ENCODE peak calls at places on chromosomes 5 and 9, in five cellular contexts. One of them, this sample, is unnamed.

GRCh38 chr5:66933066-66933465 is 263.5 kb downstream of the CD180 start:
- DNase-seq in esophagus squamous epithelium: no peak
- DNase-seq in HCT116: no peak
- DNase-seq in tibial nerve: no peak
- DNase-seq in adrenal gland: no peak
- DNase-seq in this sample: no peak

GRCh38 chr9:93010696-93011095 is 47.8 kb upstream of the SUSD3 start:
- DNase-seq in esophagus squamous epithelium: no peak
- DNase-seq in HCT116: no peak
- DNase-seq in tibial nerve: no peak
- DNase-seq in adrenal gland: no peak
- DNase-seq in this sample: peak

GRCh38 chr5:133942589-133943474 is 25.6 kb downstream of the C5orf15 start:
- DNase-seq in adrenal gland: peak
- DNase-seq in HCT116: no peak
- DNase-seq in esophagus squamous epithelium: no peak
- DNase-seq in tibial nerve: peak
- DNase-seq in this sample: no peak

GRCh38 chr9:106945727-106946690 is 83.0 kb downstream of the ZNF462 start:
- DNase-seq in esophagus squamous epithelium: no peak
- DNase-seq in HCT116: no peak
- DNase-seq in tibial nerve: no peak
- DNase-seq in adrenal gland: no peak
- DNase-seq in this sample: no peak

GRCh38 chr5:23367863-23368262 is 139.5 kb upstream of the PRDM9 start:
- DNase-seq in tibial nerve: no peak
- DNase-seq in HCT116: no peak
- DNase-seq in adrenal gland: no peak
- DNase-seq in esophagus squamous epithelium: no peak
- DNase-seq in this sample: no peak

GRCh38 chr5:42057254-42057690 is 132.2 kb downstream of the FBXO4 start:
- DNase-seq in HCT116: peak
- DNase-seq in esophagus squamous epithelium: no peak
- DNase-seq in adrenal gland: no peak
- DNase-seq in tibial nerve: peak
- DNase-seq in this sample: peak

GRCh38 chr5:10233505-10233904 is 16.2 kb downstream of the ATPSCKMT start:
- DNase-seq in esophagus squamous epithelium: no peak
- DNase-seq in tibial nerve: no peak
- DNase-seq in HCT116: peak
- DNase-seq in adrenal gland: no peak
- DNase-seq in this sample: no peak

GRCh38 chr5:67221487-67222242 is 25.1 kb upstream of the CD180 start:
- DNase-seq in tibial nerve: peak
- DNase-seq in adrenal gland: no peak
- DNase-seq in HCT116: no peak
- DNase-seq in esophagus squamous epithelium: no peak
- DNase-seq in this sample: no peak

GRCh38 chr5:147452137-147452838 is 57.6 kb downstream of the DPYSL3 start:
- DNase-seq in adrenal gland: no peak
- DNase-seq in tibial nerve: no peak
- DNase-seq in esophagus squamous epithelium: no peak
- DNase-seq in HCT116: no peak
- DNase-seq in this sample: no peak

GRCh38 chr9:135476981-135477380 is 2.6 kb upstream of the PPP1R26 start:
- DNase-seq in esophagus squamous epithelium: no peak
- DNase-seq in adrenal gland: no peak
- DNase-seq in tibial nerve: no peak
- DNase-seq in HCT116: no peak
- DNase-seq in this sample: no peak

GRCh38 chr9:108950168-108950567 is 16.0 kb downstream of the ABITRAM start:
- DNase-seq in HCT116: no peak
- DNase-seq in tibial nerve: no peak
- DNase-seq in esophagus squamous epithelium: no peak
- DNase-seq in adrenal gland: no peak
- DNase-seq in this sample: no peak

GRCh38 chr5:385321-385720 is 57.7 kb upstream of the EXOC3 start:
- DNase-seq in esophagus squamous epithelium: no peak
- DNase-seq in tibial nerve: no peak
- DNase-seq in adrenal gland: no peak
- DNase-seq in HCT116: no peak
- DNase-seq in this sample: no peak

GRCh38 chr5:133686566-133686965 is 74.2 kb upstream of the FSTL4 start:
- DNase-seq in HCT116: no peak
- DNase-seq in tibial nerve: no peak
- DNase-seq in esophagus squamous epithelium: no peak
- DNase-seq in adrenal gland: no peak
- DNase-seq in this sample: peak

GRCh38 chr9:71941998-71942567 is 30.6 kb downstream of the C9orf85 start:
- DNase-seq in esophagus squamous epithelium: no peak
- DNase-seq in HCT116: no peak
- DNase-seq in tibial nerve: no peak
- DNase-seq in adrenal gland: no peak
- DNase-seq in this sample: no peak

GRCh38 chr9:95507456-95508241 is 9.1 kb downstream of the PTCH1 start:
- DNase-seq in tibial nerve: no peak
- DNase-seq in esophagus squamous epithelium: peak
- DNase-seq in HCT116: peak
- DNase-seq in adrenal gland: peak
- DNase-seq in this sample: no peak

GRCh38 chr9:127229691-127230417 is 34.7 kb upstream of the GARNL3 start:
- DNase-seq in HCT116: no peak
- DNase-seq in tibial nerve: no peak
- DNase-seq in adrenal gland: no peak
- DNase-seq in esophagus squamous epithelium: no peak
- DNase-seq in this sample: no peak

GRCh38 chr9:71549023-71549422 is 219.3 kb downstream of the CEMIP2 start:
- DNase-seq in HCT116: no peak
- DNase-seq in esophagus squamous epithelium: no peak
- DNase-seq in adrenal gland: no peak
- DNase-seq in tibial nerve: no peak
- DNase-seq in this sample: no peak

GRCh38 chr9:1460143-1460769 is 410.1 kb downstream of the DMRT2 start:
- DNase-seq in esophagus squamous epithelium: no peak
- DNase-seq in tibial nerve: no peak
- DNase-seq in HCT116: no peak
- DNase-seq in adrenal gland: no peak
- DNase-seq in this sample: no peak

GRCh38 chr5:127088226-127088625 is 14.9 kb upstream of the C5orf63 start:
- DNase-seq in esophagus squamous epithelium: no peak
- DNase-seq in HCT116: no peak
- DNase-seq in adrenal gland: peak
- DNase-seq in tibial nerve: no peak
- DNase-seq in this sample: no peak

GRCh38 chr5:67942451-67942830 is 273.1 kb upstream of the PIK3R1 start:
- DNase-seq in esophagus squamous epithelium: no peak
- DNase-seq in adrenal gland: no peak
- DNase-seq in HCT116: no peak
- DNase-seq in tibial nerve: no peak
- DNase-seq in this sample: no peak

GRCh38 chr5:55817030-55817429 is 34.1 kb upstream of the IL31RA start:
- DNase-seq in tibial nerve: no peak
- DNase-seq in HCT116: no peak
- DNase-seq in esophagus squamous epithelium: no peak
- DNase-seq in adrenal gland: no peak
- DNase-seq in this sample: no peak

GRCh38 chr5:76111510-76112174 is 28.5 kb downstream of the SV2C start:
- DNase-seq in esophagus squamous epithelium: no peak
- DNase-seq in adrenal gland: peak
- DNase-seq in tibial nerve: no peak
- DNase-seq in HCT116: no peak
- DNase-seq in this sample: no peak

GRCh38 chr9:14238044-14238443 is 75.9 kb downstream of the NFIB start:
- DNase-seq in tibial nerve: no peak
- DNase-seq in HCT116: no peak
- DNase-seq in esophagus squamous epithelium: no peak
- DNase-seq in adrenal gland: no peak
- DNase-seq in this sample: no peak

GRCh38 chr9:1050125-1050895 is at the start of gene DMRT2:
- DNase-seq in HCT116: peak
- DNase-seq in esophagus squamous epithelium: no peak
- DNase-seq in adrenal gland: peak
- DNase-seq in tibial nerve: peak
- DNase-seq in this sample: peak

GRCh38 chr5:174311121-174311520 is 265.6 kb downstream of the NSG2 start:
- DNase-seq in HCT116: no peak
- DNase-seq in adrenal gland: no peak
- DNase-seq in esophagus squamous epithelium: no peak
- DNase-seq in tibial nerve: no peak
- DNase-seq in this sample: no peak

GRCh38 chr5:174311531-174312269 is 266.2 kb downstream of the NSG2 start:
- DNase-seq in tibial nerve: peak
- DNase-seq in esophagus squamous epithelium: no peak
- DNase-seq in HCT116: no peak
- DNase-seq in adrenal gland: peak
- DNase-seq in this sample: peak

GRCh38 chr5:174313615-174314014 is 268.1 kb downstream of the NSG2 start:
- DNase-seq in tibial nerve: no peak
- DNase-seq in esophagus squamous epithelium: no peak
- DNase-seq in HCT116: no peak
- DNase-seq in adrenal gland: no peak
- DNase-seq in this sample: no peak

GRCh38 chr5:174312641-174313040 is 267.1 kb downstream of the NSG2 start:
- DNase-seq in tibial nerve: no peak
- DNase-seq in esophagus squamous epithelium: no peak
- DNase-seq in adrenal gland: no peak
- DNase-seq in HCT116: no peak
- DNase-seq in this sample: no peak

DNA sequence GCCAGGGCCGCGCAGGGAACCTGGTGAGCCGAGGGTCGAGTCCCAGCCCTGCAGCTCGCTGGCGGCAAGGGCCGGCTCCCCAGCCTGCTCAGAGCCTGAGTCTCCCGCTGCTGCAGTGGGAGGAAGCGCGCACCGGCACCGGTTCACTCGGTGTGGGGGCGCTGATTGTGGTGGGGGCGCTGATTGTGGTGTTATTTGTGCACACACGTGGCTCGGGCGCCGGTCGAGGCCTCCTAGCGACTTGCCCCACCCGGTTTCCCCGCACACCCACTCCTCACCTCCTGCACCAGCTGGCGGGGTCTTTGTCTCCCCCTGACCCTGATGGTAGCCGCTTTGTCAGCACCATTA is 266.7 kb downstream of the NSG2 start:
- DNase-seq in adrenal gland: no peak
- DNase-seq in HCT116: no peak
- DNase-seq in tibial nerve: no peak
- DNase-seq in esophagus squamous epithelium: no peak
- DNase-seq in this sample: peak
- TF ChIP-seq CTCF in adrenal gland: no peak
- TF ChIP-seq CTCF in HCT116: no peak
- TF ChIP-seq CTCF in tibial nerve: no peak
- TF ChIP-seq CTCF in esophagus squamous epithelium: no peak
- TF ChIP-seq CTCF in this sample: no peak

GRCh38 chr9:124286292-124286931 is 28.7 kb downstream of the NEK6 start:
- DNase-seq in adrenal gland: no peak
- DNase-seq in HCT116: peak
- DNase-seq in tibial nerve: no peak
- DNase-seq in esophagus squamous epithelium: no peak
- DNase-seq in this sample: no peak
- TF ChIP-seq POLR2A in adrenal gland: no peak
- TF ChIP-seq POLR2A in HCT116: no peak
- TF ChIP-seq POLR2A in tibial nerve: no peak
- TF ChIP-seq POLR2A in esophagus squamous epithelium: no peak
- TF ChIP-seq POLR2A in this sample: no peak

DNA sequence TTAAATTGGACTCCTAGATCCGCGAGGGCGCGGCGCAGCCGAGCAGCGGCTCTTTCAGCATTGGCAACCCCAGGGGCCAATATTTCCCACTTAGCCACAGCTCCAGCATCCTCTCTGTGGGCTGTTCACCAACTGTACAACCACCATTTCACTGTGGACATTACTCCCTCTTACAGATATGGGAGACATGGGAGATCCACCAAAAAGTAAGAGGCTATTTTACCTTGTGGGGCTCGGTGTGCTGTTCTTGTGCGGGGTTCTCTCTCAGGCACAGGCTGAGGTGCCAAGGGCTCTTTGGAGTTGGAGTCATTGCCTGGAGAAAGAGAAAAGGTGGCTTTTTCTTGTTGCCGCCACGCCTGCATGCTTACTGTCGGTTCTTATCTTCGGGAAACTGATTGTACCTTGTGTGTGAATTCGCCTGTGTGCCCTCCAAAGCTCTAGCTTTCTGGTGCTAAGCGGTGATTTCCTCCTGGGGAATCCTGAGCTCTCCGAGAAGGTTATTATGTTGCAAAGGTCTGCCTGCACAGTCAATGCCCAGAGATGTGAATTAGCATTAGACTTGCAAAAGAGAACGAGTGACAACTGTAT is 340 bp downstream of the ISL1 start:
- DNase-seq in tibial nerve: no peak
- DNase-seq in HCT116: no peak
- DNase-seq in esophagus squamous epithelium: no peak
- DNase-seq in adrenal gland: no peak
- DNase-seq in this sample: no peak
- H3K4me3 ChIP-seq in tibial nerve: peak
- H3K4me3 ChIP-seq in HCT116: peak
- H3K4me3 ChIP-seq in esophagus squamous epithelium: peak
- H3K4me3 ChIP-seq in adrenal gland: no peak
- H3K4me3 ChIP-seq in this sample: peak

GRCh38 chr5:96546120-96546519 is 113.1 kb upstream of the PCSK1 start:
- DNase-seq in esophagus squamous epithelium: no peak
- DNase-seq in tibial nerve: no peak
- DNase-seq in HCT116: no peak
- DNase-seq in adrenal gland: no peak
- DNase-seq in this sample: no peak

GRCh38 chr5:96548941-96549340 is 113.2 kb upstream of the CAST start:
- DNase-seq in tibial nerve: no peak
- DNase-seq in esophagus squamous epithelium: no peak
- DNase-seq in adrenal gland: no peak
- DNase-seq in HCT116: no peak
- DNase-seq in this sample: no peak
- TF ChIP-seq CTCF in tibial nerve: no peak
- TF ChIP-seq CTCF in esophagus squamous epithelium: no peak
- TF ChIP-seq CTCF in adrenal gland: no peak
- TF ChIP-seq CTCF in HCT116: no peak
- TF ChIP-seq CTCF in this sample: no peak

DNA sequence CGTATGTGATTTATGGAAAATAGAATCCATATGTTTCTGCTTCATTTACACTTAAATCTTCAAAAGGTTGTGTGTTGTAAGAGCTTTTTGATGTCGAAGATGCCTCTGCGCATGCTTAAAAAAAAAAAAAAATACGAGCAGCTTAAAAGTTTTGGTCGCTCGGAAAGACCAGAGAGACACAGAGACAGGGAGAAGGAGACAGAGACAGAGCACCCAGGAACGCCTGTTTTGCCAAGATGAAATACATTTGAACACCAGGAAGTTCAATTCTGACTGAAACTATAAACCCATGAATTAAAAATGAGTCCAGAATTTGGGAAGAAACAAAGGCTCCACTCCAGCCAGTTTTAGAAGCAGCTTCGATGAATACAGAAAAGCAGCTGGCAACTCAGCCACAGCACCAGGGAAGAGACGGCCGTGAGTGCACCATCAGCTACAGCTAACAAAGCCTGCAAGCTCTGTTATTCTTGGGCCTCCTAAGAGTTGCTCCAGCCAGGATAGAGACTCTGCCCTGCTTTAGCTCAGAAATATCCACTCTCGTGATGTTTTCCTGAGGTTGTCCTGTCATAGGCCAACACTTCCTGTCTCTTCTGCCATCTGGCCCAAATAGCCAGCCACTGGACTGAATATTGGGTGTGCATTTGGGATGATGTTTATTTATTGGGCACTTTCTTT is 2.5 kb upstream of the ZNF474 start:
- DNase-seq in esophagus squamous epithelium: no peak
- DNase-seq in adrenal gland: no peak
- DNase-seq in tibial nerve: peak
- DNase-seq in HCT116: no peak
- DNase-seq in this sample: peak
- TF ChIP-seq POLR2A in esophagus squamous epithelium: no peak
- TF ChIP-seq POLR2A in adrenal gland: no peak
- TF ChIP-seq POLR2A in tibial nerve: no peak
- TF ChIP-seq POLR2A in HCT116: no peak
- TF ChIP-seq POLR2A in this sample: no peak